ENCODE peak calls at places on chromosomes 7 and 10, in nine cellular contexts. One of them, this sample, is unnamed.
A peak's percentile ranks its signal among the peaks of the same experiment; 100 is the strongest.

GRCh38 chr7:741850-742249 is 14.8 kb upstream of the PRKAR1B start:
- DNase-seq in OCI-LY7: no peak
- DNase-seq in cardiac muscle cell: no peak
- DNase-seq in colonic mucosa: no peak
- DNase-seq in heart left ventricle: no peak
- DNase-seq in heart right ventricle: no peak
- DNase-seq in neural progenitor cell: no peak
- DNase-seq in CD8-positive, alpha-beta T cell: no peak
- DNase-seq in breast epithelium: peak; percentile 40
- DNase-seq in this sample: no peak

GRCh38 chr10:69628876-69629275 is 1.2 kb upstream of the FAM241B start:
- DNase-seq in colonic mucosa: no peak
- DNase-seq in neural progenitor cell: no peak
- DNase-seq in heart right ventricle: no peak
- DNase-seq in CD8-positive, alpha-beta T cell: no peak
- DNase-seq in OCI-LY7: no peak
- DNase-seq in cardiac muscle cell: no peak
- DNase-seq in heart left ventricle: no peak
- DNase-seq in breast epithelium: no peak
- DNase-seq in this sample: no peak

GRCh38 chr10:26437637-26438461 is at the start of gene APBB1IP:
- DNase-seq in OCI-LY7: peak; percentile 94
- DNase-seq in neural progenitor cell: peak; percentile 24
- DNase-seq in cardiac muscle cell: peak; percentile 69
- DNase-seq in breast epithelium: no peak
- DNase-seq in heart left ventricle: peak; percentile 57
- DNase-seq in colonic mucosa: peak; percentile 60
- DNase-seq in heart right ventricle: peak; percentile 48
- DNase-seq in CD8-positive, alpha-beta T cell: peak; percentile 32
- DNase-seq in this sample: peak; percentile 1

GRCh38 chr7:585229-585711 is 65.6 kb upstream of the PDGFA start:
- DNase-seq in heart left ventricle: no peak
- DNase-seq in OCI-LY7: no peak
- DNase-seq in CD8-positive, alpha-beta T cell: no peak
- DNase-seq in neural progenitor cell: no peak
- DNase-seq in heart right ventricle: no peak
- DNase-seq in cardiac muscle cell: peak; percentile 55
- DNase-seq in breast epithelium: no peak
- DNase-seq in colonic mucosa: no peak
- DNase-seq in this sample: no peak

GRCh38 chr10:25689346-25690095 is 244.5 kb upstream of the MYO3A start:
- DNase-seq in heart left ventricle: no peak
- DNase-seq in CD8-positive, alpha-beta T cell: no peak
- DNase-seq in heart right ventricle: no peak
- DNase-seq in neural progenitor cell: no peak
- DNase-seq in breast epithelium: no peak
- DNase-seq in colonic mucosa: no peak
- DNase-seq in OCI-LY7: no peak
- DNase-seq in cardiac muscle cell: no peak
- DNase-seq in this sample: no peak

GRCh38 chr10:95430231-95430951 is 130.8 kb downstream of the SORBS1 start:
- DNase-seq in colonic mucosa: peak; percentile 54
- DNase-seq in OCI-LY7: peak; percentile 66
- DNase-seq in heart left ventricle: peak; percentile 66
- DNase-seq in heart right ventricle: peak; percentile 59
- DNase-seq in cardiac muscle cell: peak; percentile 74
- DNase-seq in neural progenitor cell: peak; percentile 80
- DNase-seq in CD8-positive, alpha-beta T cell: no peak
- DNase-seq in breast epithelium: no peak
- DNase-seq in this sample: peak; percentile 54

GRCh38 chr10:14285941-14286555 is 44.7 kb downstream of the FRMD4A start:
- DNase-seq in cardiac muscle cell: no peak
- DNase-seq in colonic mucosa: no peak
- DNase-seq in OCI-LY7: no peak
- DNase-seq in breast epithelium: no peak
- DNase-seq in heart left ventricle: no peak
- DNase-seq in heart right ventricle: no peak
- DNase-seq in CD8-positive, alpha-beta T cell: no peak
- DNase-seq in neural progenitor cell: no peak
- DNase-seq in this sample: no peak

GRCh38 chr10:17028843-17029580 is 100.6 kb downstream of the CUBN start:
- DNase-seq in breast epithelium: no peak
- DNase-seq in heart left ventricle: no peak
- DNase-seq in heart right ventricle: no peak
- DNase-seq in cardiac muscle cell: peak; percentile 20
- DNase-seq in colonic mucosa: no peak
- DNase-seq in neural progenitor cell: no peak
- DNase-seq in OCI-LY7: no peak
- DNase-seq in CD8-positive, alpha-beta T cell: no peak
- DNase-seq in this sample: no peak

GRCh38 chr7:74083928-74084721 is 521 bp downstream of the LIMK1 start:
- DNase-seq in OCI-LY7: peak; percentile 75
- DNase-seq in heart right ventricle: no peak
- DNase-seq in CD8-positive, alpha-beta T cell: no peak
- DNase-seq in cardiac muscle cell: peak; percentile 44
- DNase-seq in heart left ventricle: no peak
- DNase-seq in colonic mucosa: peak; percentile 63
- DNase-seq in breast epithelium: no peak
- DNase-seq in neural progenitor cell: no peak
- DNase-seq in this sample: peak; percentile 30

GRCh38 chr10:99372546-99373271 is 43.6 kb downstream of the CNNM1 start:
- DNase-seq in heart right ventricle: no peak
- DNase-seq in colonic mucosa: no peak
- DNase-seq in breast epithelium: no peak
- DNase-seq in CD8-positive, alpha-beta T cell: no peak
- DNase-seq in heart left ventricle: no peak
- DNase-seq in neural progenitor cell: no peak
- DNase-seq in OCI-LY7: no peak
- DNase-seq in cardiac muscle cell: peak; percentile 62
- DNase-seq in this sample: peak; percentile 37

GRCh38 chr7:44990520-44991023 is 9.4 kb upstream of the CCM2 start:
- DNase-seq in CD8-positive, alpha-beta T cell: no peak
- DNase-seq in heart right ventricle: no peak
- DNase-seq in OCI-LY7: no peak
- DNase-seq in heart left ventricle: no peak
- DNase-seq in neural progenitor cell: no peak
- DNase-seq in breast epithelium: no peak
- DNase-seq in cardiac muscle cell: peak; percentile 91
- DNase-seq in colonic mucosa: no peak
- DNase-seq in this sample: peak; percentile 84

GRCh38 chr7:140197218-140197890 is 20.6 kb upstream of the KDM7A start:
- DNase-seq in cardiac muscle cell: no peak
- DNase-seq in heart right ventricle: no peak
- DNase-seq in neural progenitor cell: no peak
- DNase-seq in colonic mucosa: no peak
- DNase-seq in CD8-positive, alpha-beta T cell: no peak
- DNase-seq in heart left ventricle: no peak
- DNase-seq in OCI-LY7: no peak
- DNase-seq in breast epithelium: no peak
- DNase-seq in this sample: peak; percentile 73

GRCh38 chr10:51405580-51406367 is 293.6 kb downstream of the CSTF2T start:
- DNase-seq in heart left ventricle: no peak
- DNase-seq in neural progenitor cell: peak; percentile 72
- DNase-seq in breast epithelium: no peak
- DNase-seq in OCI-LY7: no peak
- DNase-seq in colonic mucosa: no peak
- DNase-seq in CD8-positive, alpha-beta T cell: no peak
- DNase-seq in heart right ventricle: no peak
- DNase-seq in cardiac muscle cell: peak; percentile 87
- DNase-seq in this sample: peak; percentile 57

GRCh38 chr7:157543791-157544190 is 207.0 kb downstream of the DNAJB6 start:
- DNase-seq in breast epithelium: no peak
- DNase-seq in heart left ventricle: no peak
- DNase-seq in colonic mucosa: no peak
- DNase-seq in CD8-positive, alpha-beta T cell: no peak
- DNase-seq in neural progenitor cell: no peak
- DNase-seq in OCI-LY7: no peak
- DNase-seq in cardiac muscle cell: no peak
- DNase-seq in heart right ventricle: no peak
- DNase-seq in this sample: no peak

GRCh38 chr10:111086602-111087001 is 9.8 kb downstream of the ADRA2A start:
- DNase-seq in colonic mucosa: no peak
- DNase-seq in neural progenitor cell: no peak
- DNase-seq in OCI-LY7: no peak
- DNase-seq in heart left ventricle: no peak
- DNase-seq in CD8-positive, alpha-beta T cell: no peak
- DNase-seq in heart right ventricle: no peak
- DNase-seq in cardiac muscle cell: no peak
- DNase-seq in breast epithelium: no peak
- DNase-seq in this sample: no peak

GRCh38 chr7:106114735-106115383 is 2.7 kb upstream of the SYPL1 start:
- DNase-seq in breast epithelium: no peak
- DNase-seq in cardiac muscle cell: no peak
- DNase-seq in neural progenitor cell: no peak
- DNase-seq in CD8-positive, alpha-beta T cell: peak; percentile 17
- DNase-seq in OCI-LY7: peak; percentile 75
- DNase-seq in heart left ventricle: no peak
- DNase-seq in heart right ventricle: no peak
- DNase-seq in colonic mucosa: no peak
- DNase-seq in this sample: no peak
- H3K36me3 ChIP-seq in breast epithelium: no peaks in the 10 kb centered on the region
- H3K36me3 ChIP-seq in cardiac muscle cell: no peaks in the 10 kb centered on the region
- H3K36me3 ChIP-seq in neural progenitor cell: no peaks in the 10 kb centered on the region
- H3K36me3 ChIP-seq in CD8-positive, alpha-beta T cell: no peaks in the 10 kb centered on the region
- H3K36me3 ChIP-seq in OCI-LY7: peaks cover 17% of the 10 kb centered on the region
- H3K36me3 ChIP-seq in heart left ventricle: no peaks in the 10 kb centered on the region
- H3K36me3 ChIP-seq in heart right ventricle: no peaks in the 10 kb centered on the region
- H3K36me3 ChIP-seq in colonic mucosa: no peaks in the 10 kb centered on the region
- H3K36me3 ChIP-seq in this sample: no peaks in the 10 kb centered on the region

GRCh38 chr10:132540456-132540855 is 2.9 kb downstream of the INPP5A start:
- DNase-seq in breast epithelium: no peak
- DNase-seq in heart left ventricle: peak; percentile 44
- DNase-seq in neural progenitor cell: peak; percentile 67
- DNase-seq in heart right ventricle: no peak
- DNase-seq in OCI-LY7: no peak
- DNase-seq in cardiac muscle cell: peak; percentile 44
- DNase-seq in CD8-positive, alpha-beta T cell: no peak
- DNase-seq in colonic mucosa: no peak
- DNase-seq in this sample: peak; percentile 22
- TF ChIP-seq CTCF in breast epithelium: no peak
- TF ChIP-seq CTCF in heart left ventricle: peak; percentile 20
- TF ChIP-seq CTCF in neural progenitor cell: no peak
- TF ChIP-seq CTCF in heart right ventricle: peak; percentile 53
- TF ChIP-seq CTCF in OCI-LY7: no peak
- TF ChIP-seq CTCF in cardiac muscle cell: peak; percentile 44
- TF ChIP-seq CTCF in CD8-positive, alpha-beta T cell: no peak
- TF ChIP-seq CTCF in colonic mucosa: no peak
- TF ChIP-seq CTCF in this sample: peak; percentile 27

GRCh38 chr7:98956469-98956868 is 78.1 kb downstream of the TRRAP start:
- DNase-seq in colonic mucosa: no peak
- DNase-seq in heart right ventricle: peak; percentile 47
- DNase-seq in neural progenitor cell: no peak
- DNase-seq in breast epithelium: no peak
- DNase-seq in OCI-LY7: no peak
- DNase-seq in cardiac muscle cell: no peak
- DNase-seq in heart left ventricle: peak; percentile 46
- DNase-seq in CD8-positive, alpha-beta T cell: no peak
- DNase-seq in this sample: no peak
- H3K36me3 ChIP-seq in colonic mucosa: peaks cover 18% of the 10 kb centered on the region
- H3K36me3 ChIP-seq in heart right ventricle: peaks cover 9% of the 10 kb centered on the region
- H3K36me3 ChIP-seq in neural progenitor cell: no peaks in the 10 kb centered on the region
- H3K36me3 ChIP-seq in breast epithelium: peaks cover 32% of the 10 kb centered on the region
- H3K36me3 ChIP-seq in OCI-LY7: peaks cover 99% of the 10 kb centered on the region
- H3K36me3 ChIP-seq in cardiac muscle cell: peaks cover 89% of the 10 kb centered on the region
- H3K36me3 ChIP-seq in heart left ventricle: peaks cover 99% of the 10 kb centered on the region
- H3K36me3 ChIP-seq in CD8-positive, alpha-beta T cell: peaks cover 84% of the 10 kb centered on the region
- H3K36me3 ChIP-seq in this sample: peaks cover 31% of the 10 kb centered on the region

GRCh38 chr7:28684729-28685211 is 272.5 kb downstream of the CREB5 start:
- DNase-seq in colonic mucosa: no peak
- DNase-seq in breast epithelium: no peak
- DNase-seq in neural progenitor cell: no peak
- DNase-seq in cardiac muscle cell: no peak
- DNase-seq in heart left ventricle: no peak
- DNase-seq in heart right ventricle: no peak
- DNase-seq in OCI-LY7: no peak
- DNase-seq in CD8-positive, alpha-beta T cell: no peak
- DNase-seq in this sample: no peak
- TF ChIP-seq CTCF in colonic mucosa: no peak
- TF ChIP-seq CTCF in breast epithelium: no peak
- TF ChIP-seq CTCF in neural progenitor cell: no peak
- TF ChIP-seq CTCF in cardiac muscle cell: no peak
- TF ChIP-seq CTCF in heart left ventricle: no peak
- TF ChIP-seq CTCF in heart right ventricle: no peak
- TF ChIP-seq CTCF in OCI-LY7: no peak
- TF ChIP-seq CTCF in CD8-positive, alpha-beta T cell: no peak
- TF ChIP-seq CTCF in this sample: no peak

GRCh38 chr7:16697507-16698199 is 51.7 kb downstream of the BZW2 start:
- DNase-seq in OCI-LY7: no peak
- DNase-seq in cardiac muscle cell: peak; percentile 27
- DNase-seq in CD8-positive, alpha-beta T cell: no peak
- DNase-seq in heart left ventricle: no peak
- DNase-seq in breast epithelium: no peak
- DNase-seq in colonic mucosa: no peak
- DNase-seq in heart right ventricle: no peak
- DNase-seq in neural progenitor cell: no peak
- DNase-seq in this sample: no peak

GRCh38 chr7:16698200-16698910 is 52.4 kb downstream of the BZW2 start:
- DNase-seq in heart right ventricle: no peak
- DNase-seq in breast epithelium: no peak
- DNase-seq in CD8-positive, alpha-beta T cell: no peak
- DNase-seq in heart left ventricle: no peak
- DNase-seq in neural progenitor cell: no peak
- DNase-seq in cardiac muscle cell: no peak
- DNase-seq in OCI-LY7: no peak
- DNase-seq in colonic mucosa: no peak
- DNase-seq in this sample: no peak

GRCh38 chr7:16702433-16702832 is 51.1 kb upstream of the TSPAN13 start:
- DNase-seq in colonic mucosa: no peak
- DNase-seq in CD8-positive, alpha-beta T cell: no peak
- DNase-seq in neural progenitor cell: peak; percentile 6
- DNase-seq in heart left ventricle: no peak
- DNase-seq in cardiac muscle cell: peak; percentile 27
- DNase-seq in OCI-LY7: no peak
- DNase-seq in heart right ventricle: no peak
- DNase-seq in breast epithelium: no peak
- DNase-seq in this sample: no peak
- H3K36me3 ChIP-seq in colonic mucosa: peaks cover 2% of the 10 kb centered on the region
- H3K36me3 ChIP-seq in CD8-positive, alpha-beta T cell: peaks cover 29% of the 10 kb centered on the region
- H3K36me3 ChIP-seq in neural progenitor cell: peaks cover 28% of the 10 kb centered on the region
- H3K36me3 ChIP-seq in heart left ventricle: peaks cover 96% of the 10 kb centered on the region
- H3K36me3 ChIP-seq in cardiac muscle cell: peaks cover 88% of the 10 kb centered on the region
- H3K36me3 ChIP-seq in OCI-LY7: peaks cover 96% of the 10 kb centered on the region
- H3K36me3 ChIP-seq in heart right ventricle: no peaks in the 10 kb centered on the region
- H3K36me3 ChIP-seq in breast epithelium: no peaks in the 10 kb centered on the region
- H3K36me3 ChIP-seq in this sample: peaks cover 20% of the 10 kb centered on the region